ENCODE peak calls at places on chromosome X, in seven cellular contexts. One of them, this sample, is unnamed.

GRCh38 chrX:134661295-134661694 is 3.0 kb upstream of the PLAC1 start:
- DNase-seq in T-helper 9 cell: no peak
- DNase-seq in progenitor cell of endocrine pancreas: no peak
- DNase-seq in central memory CD4-positive, alpha-beta T cell: no peak
- DNase-seq in iris pigment epithelial cell: no peak
- DNase-seq in OCI-LY7: no peak
- DNase-seq in foreskin melanocyte: no peak
- DNase-seq in this sample: no peak

GRCh38 chrX:43940811-43941210 is 32.4 kb downstream of the NDP start:
- DNase-seq in T-helper 9 cell: no peak
- DNase-seq in progenitor cell of endocrine pancreas: no peak
- DNase-seq in central memory CD4-positive, alpha-beta T cell: no peak
- DNase-seq in iris pigment epithelial cell: peak
- DNase-seq in OCI-LY7: no peak
- DNase-seq in foreskin melanocyte: no peak
- DNase-seq in this sample: no peak

GRCh38 chrX:149145845-149146285 is 359.2 kb downstream of the IDS start:
- DNase-seq in T-helper 9 cell: no peak
- DNase-seq in progenitor cell of endocrine pancreas: no peak
- DNase-seq in central memory CD4-positive, alpha-beta T cell: no peak
- DNase-seq in iris pigment epithelial cell: no peak
- DNase-seq in OCI-LY7: no peak
- DNase-seq in foreskin melanocyte: no peak
- DNase-seq in this sample: no peak

GRCh38 chrX:150848914-150849365 is 49.5 kb downstream of the CD99L2 start:
- DNase-seq in T-helper 9 cell: no peak
- DNase-seq in progenitor cell of endocrine pancreas: no peak
- DNase-seq in central memory CD4-positive, alpha-beta T cell: no peak
- DNase-seq in iris pigment epithelial cell: no peak
- DNase-seq in OCI-LY7: no peak
- DNase-seq in foreskin melanocyte: no peak
- DNase-seq in this sample: no peak

GRCh38 chrX:71128166-71128833 is 9.9 kb downstream of the MED12 start:
- DNase-seq in T-helper 9 cell: no peak
- DNase-seq in progenitor cell of endocrine pancreas: no peak
- DNase-seq in central memory CD4-positive, alpha-beta T cell: no peak
- DNase-seq in iris pigment epithelial cell: peak
- DNase-seq in OCI-LY7: no peak
- DNase-seq in foreskin melanocyte: no peak
- DNase-seq in this sample: no peak

GRCh38 chrX:38287669-38288068 is 39.6 kb downstream of the RPGR start:
- DNase-seq in T-helper 9 cell: no peak
- DNase-seq in progenitor cell of endocrine pancreas: no peak
- DNase-seq in central memory CD4-positive, alpha-beta T cell: no peak
- DNase-seq in iris pigment epithelial cell: no peak
- DNase-seq in OCI-LY7: no peak
- DNase-seq in foreskin melanocyte: no peak
- DNase-seq in this sample: no peak

GRCh38 chrX:41180194-41180902 is 95.1 kb downstream of the USP9X start:
- DNase-seq in T-helper 9 cell: peak
- DNase-seq in progenitor cell of endocrine pancreas: no peak
- DNase-seq in central memory CD4-positive, alpha-beta T cell: peak
- DNase-seq in iris pigment epithelial cell: peak
- DNase-seq in OCI-LY7: peak
- DNase-seq in foreskin melanocyte: peak
- DNase-seq in this sample: peak

GRCh38 chrX:129690435-129690834 is 35.7 kb upstream of the APLN start:
- DNase-seq in T-helper 9 cell: no peak
- DNase-seq in progenitor cell of endocrine pancreas: no peak
- DNase-seq in central memory CD4-positive, alpha-beta T cell: no peak
- DNase-seq in iris pigment epithelial cell: no peak
- DNase-seq in OCI-LY7: no peak
- DNase-seq in foreskin melanocyte: no peak
- DNase-seq in this sample: no peak

GRCh38 chrX:68420559-68420958 is 12.7 kb downstream of the OPHN1 start:
- DNase-seq in T-helper 9 cell: no peak
- DNase-seq in progenitor cell of endocrine pancreas: no peak
- DNase-seq in central memory CD4-positive, alpha-beta T cell: no peak
- DNase-seq in iris pigment epithelial cell: no peak
- DNase-seq in OCI-LY7: no peak
- DNase-seq in foreskin melanocyte: no peak
- DNase-seq in this sample: no peak

GRCh38 chrX:12685541-12685940 is 105.7 kb upstream of the PRPS2 start:
- DNase-seq in T-helper 9 cell: no peak
- DNase-seq in progenitor cell of endocrine pancreas: no peak
- DNase-seq in central memory CD4-positive, alpha-beta T cell: no peak
- DNase-seq in iris pigment epithelial cell: no peak
- DNase-seq in OCI-LY7: no peak
- DNase-seq in foreskin melanocyte: no peak
- DNase-seq in this sample: no peak

GRCh38 chrX:97685753-97686152 is 802.0 kb downstream of the RPA4 start:
- DNase-seq in T-helper 9 cell: no peak
- DNase-seq in progenitor cell of endocrine pancreas: no peak
- DNase-seq in central memory CD4-positive, alpha-beta T cell: no peak
- DNase-seq in iris pigment epithelial cell: peak
- DNase-seq in OCI-LY7: peak
- DNase-seq in foreskin melanocyte: peak
- DNase-seq in this sample: peak

GRCh38 chrX:39242187-39242586 is 440.9 kb downstream of the MID1IP1 start:
- DNase-seq in T-helper 9 cell: no peak
- DNase-seq in progenitor cell of endocrine pancreas: no peak
- DNase-seq in central memory CD4-positive, alpha-beta T cell: peak
- DNase-seq in iris pigment epithelial cell: peak
- DNase-seq in OCI-LY7: peak
- DNase-seq in foreskin melanocyte: no peak
- DNase-seq in this sample: peak

GRCh38 chrX:1138476-1138875 is 74.0 kb downstream of the CRLF2 start:
- DNase-seq in T-helper 9 cell: no peak
- DNase-seq in progenitor cell of endocrine pancreas: no peak
- DNase-seq in central memory CD4-positive, alpha-beta T cell: no peak
- DNase-seq in iris pigment epithelial cell: no peak
- DNase-seq in OCI-LY7: no peak
- DNase-seq in foreskin melanocyte: no peak
- DNase-seq in this sample: no peak

GRCh38 chrX:46693149-46693548 is 65.8 kb downstream of the SLC9A7 start:
- DNase-seq in T-helper 9 cell: no peak
- DNase-seq in progenitor cell of endocrine pancreas: no peak
- DNase-seq in central memory CD4-positive, alpha-beta T cell: no peak
- DNase-seq in iris pigment epithelial cell: no peak
- DNase-seq in OCI-LY7: peak
- DNase-seq in foreskin melanocyte: no peak
- DNase-seq in this sample: no peak

GRCh38 chrX:154715825-154716224 is 35.1 kb downstream of the GAB3 start:
- DNase-seq in T-helper 9 cell: no peak
- DNase-seq in progenitor cell of endocrine pancreas: no peak
- DNase-seq in central memory CD4-positive, alpha-beta T cell: no peak
- DNase-seq in iris pigment epithelial cell: no peak
- DNase-seq in OCI-LY7: no peak
- DNase-seq in foreskin melanocyte: no peak
- DNase-seq in this sample: no peak

GRCh38 chrX:153592966-153593688 is 5.8 kb downstream of the CCNQ start:
- DNase-seq in T-helper 9 cell: no peak
- DNase-seq in progenitor cell of endocrine pancreas: no peak
- DNase-seq in central memory CD4-positive, alpha-beta T cell: no peak
- DNase-seq in iris pigment epithelial cell: no peak
- DNase-seq in OCI-LY7: no peak
- DNase-seq in foreskin melanocyte: no peak
- DNase-seq in this sample: no peak

GRCh38 chrX:132292753-132293152 is 73.5 kb upstream of the RAP2C start:
- DNase-seq in T-helper 9 cell: no peak
- DNase-seq in progenitor cell of endocrine pancreas: no peak
- DNase-seq in central memory CD4-positive, alpha-beta T cell: peak
- DNase-seq in iris pigment epithelial cell: peak
- DNase-seq in OCI-LY7: peak
- DNase-seq in foreskin melanocyte: peak
- DNase-seq in this sample: peak

GRCh38 chrX:103789004-103789403 is 12.4 kb downstream of the PLP1 start:
- DNase-seq in T-helper 9 cell: no peak
- DNase-seq in progenitor cell of endocrine pancreas: no peak
- DNase-seq in central memory CD4-positive, alpha-beta T cell: no peak
- DNase-seq in iris pigment epithelial cell: no peak
- DNase-seq in OCI-LY7: peak
- DNase-seq in foreskin melanocyte: no peak
- DNase-seq in this sample: no peak

GRCh38 chrX:136780738-136781137 is at the start of gene ARHGEF6:
- DNase-seq in T-helper 9 cell: no peak
- DNase-seq in progenitor cell of endocrine pancreas: no peak
- DNase-seq in central memory CD4-positive, alpha-beta T cell: peak
- DNase-seq in iris pigment epithelial cell: no peak
- DNase-seq in OCI-LY7: peak
- DNase-seq in foreskin melanocyte: no peak
- DNase-seq in this sample: no peak

GRCh38 chrX:71159335-71159734 is 14.7 kb downstream of the NLGN3 start:
- DNase-seq in T-helper 9 cell: no peak
- DNase-seq in progenitor cell of endocrine pancreas: no peak
- DNase-seq in central memory CD4-positive, alpha-beta T cell: no peak
- DNase-seq in iris pigment epithelial cell: no peak
- DNase-seq in OCI-LY7: no peak
- DNase-seq in foreskin melanocyte: no peak
- DNase-seq in this sample: no peak

GRCh38 chrX:31988975-31989374 is 917.1 kb upstream of the FTHL17 start:
- DNase-seq in T-helper 9 cell: no peak
- DNase-seq in progenitor cell of endocrine pancreas: no peak
- DNase-seq in central memory CD4-positive, alpha-beta T cell: no peak
- DNase-seq in iris pigment epithelial cell: no peak
- DNase-seq in OCI-LY7: no peak
- DNase-seq in foreskin melanocyte: no peak
- DNase-seq in this sample: no peak

GRCh38 chrX:115968436-115969252 is 201.9 kb upstream of the AGTR2 start:
- DNase-seq in T-helper 9 cell: no peak
- DNase-seq in progenitor cell of endocrine pancreas: peak
- DNase-seq in central memory CD4-positive, alpha-beta T cell: no peak
- DNase-seq in iris pigment epithelial cell: peak
- DNase-seq in OCI-LY7: no peak
- DNase-seq in foreskin melanocyte: peak
- DNase-seq in this sample: peak

GRCh38 chrX:97797076-97797475 is 913.4 kb downstream of the RPA4 start:
- DNase-seq in T-helper 9 cell: no peak
- DNase-seq in progenitor cell of endocrine pancreas: no peak
- DNase-seq in central memory CD4-positive, alpha-beta T cell: no peak
- DNase-seq in iris pigment epithelial cell: no peak
- DNase-seq in OCI-LY7: no peak
- DNase-seq in foreskin melanocyte: no peak
- DNase-seq in this sample: no peak

GRCh38 chrX:40172169-40172979 is 74.6 kb upstream of the BCOR start:
- DNase-seq in T-helper 9 cell: no peak
- DNase-seq in progenitor cell of endocrine pancreas: no peak
- DNase-seq in central memory CD4-positive, alpha-beta T cell: no peak
- DNase-seq in iris pigment epithelial cell: peak
- DNase-seq in OCI-LY7: peak
- DNase-seq in foreskin melanocyte: no peak
- DNase-seq in this sample: no peak

GRCh38 chrX:111349934-111350333 is 62.1 kb downstream of the DCX start:
- DNase-seq in T-helper 9 cell: no peak
- DNase-seq in progenitor cell of endocrine pancreas: no peak
- DNase-seq in central memory CD4-positive, alpha-beta T cell: no peak
- DNase-seq in iris pigment epithelial cell: no peak
- DNase-seq in OCI-LY7: no peak
- DNase-seq in foreskin melanocyte: no peak
- DNase-seq in this sample: no peak

This sample was measured in SK-MEL-5.